ENCODE peak calls at places on chromosomes 12 and 14, in eight cellular contexts. A is PC-3, C is cardiac muscle cell, U is MM.1S, Y is HepG2, H is HFF-Myc, D is osteoblast, V is lower lobe of right lung. M is an unnamed sample.

GRCh38 chr14:65137648-65138317 is 35.5 kb upstream of the MAX start:
- DNase-seq in C (no peak), D (peak), H (no peak), Y (no peak), V (no peak), U (no peak), A (no peak), M (no peak)

GRCh38 chr14:105082703-105083102 is 17.5 kb upstream of the GPR132 start:
- DNase-seq in V (no peak), U (no peak), C (no peak), H (no peak), D (no peak), Y (no peak), A (no peak), M (no peak)

GRCh38 chr12:44021471-44021971 is 185.6 kb downstream of the TMEM117 start:
- DNase-seq in C (no peak), Y (no peak), D (no peak), A (no peak), U (peak), V (no peak), H (no peak), M (peak)

GRCh38 chr12:132404435-132404855 is 75.1 kb upstream of the GALNT9 start:
- DNase-seq in U (no peak), C (no peak), A (no peak), V (peak), D (no peak), H (no peak), Y (no peak), M (no peak)

GRCh38 chr12:64621257-64621942 is 11.1 kb downstream of the RASSF3 start:
- DNase-seq in D (peak), U (no peak), V (no peak), Y (no peak), H (no peak), A (no peak), C (no peak), M (peak)

GRCh38 chr12:45214739-45215418 is 1.0 kb upstream of the ANO6 start:
- DNase-seq in Y (no peak), D (no peak), A (no peak), U (no peak), V (no peak), C (no peak), H (no peak), M (no peak)

GRCh38 chr12:23930599-23930998 is 18.9 kb downstream of the SOX5 start:
- DNase-seq in U (no peak), D (no peak), V (no peak), Y (no peak), A (no peak), H (no peak), C (no peak), M (no peak)

GRCh38 chr12:10717410-10717809 is 5.7 kb downstream of the YBX3 start:
- DNase-seq in U (no peak), Y (no peak), V (no peak), H (no peak), C (no peak), A (no peak), D (no peak), M (no peak)

GRCh38 chr12:30700216-30700900 is 4.7 kb upstream of the IPO8 start:
- DNase-seq in U (no peak), Y (no peak), V (no peak), C (no peak), D (peak), A (peak), H (no peak), M (no peak)

GRCh38 chr14:70871863-70872677 is 35.2 kb upstream of the PCNX1 start:
- DNase-seq in Y (no peak), A (no peak), C (no peak), H (no peak), U (peak), D (no peak), V (no peak), M (peak)

GRCh38 chr14:55354500-55354899 is 57.1 kb downstream of the ATG14 start:
- DNase-seq in A (peak), H (no peak), D (peak), Y (peak), U (peak), C (peak), V (no peak), M (no peak)

GRCh38 chr12:18320036-18320617 is 58.8 kb downstream of the PIK3C2G start:
- DNase-seq in D (peak), A (peak), V (no peak), U (peak), C (peak), Y (peak), H (peak), M (no peak)

GRCh38 chr12:11577658-11578260 is 71.7 kb upstream of the ETV6 start:
- DNase-seq in V (no peak), Y (no peak), D (peak), C (no peak), A (peak), H (no peak), U (no peak), M (no peak)

GRCh38 chr14:34965365-34965764 is 17.4 kb upstream of the SRP54 start:
- DNase-seq in C (no peak), V (no peak), Y (no peak), D (no peak), H (no peak), U (no peak), A (no peak), M (no peak)

GRCh38 chr12:131120831-131121271 is 167.1 kb downstream of the ADGRD1 start:
- DNase-seq in C (no peak), V (no peak), D (no peak), Y (no peak), H (no peak), U (no peak), A (no peak), M (no peak)

GRCh38 chr12:3568695-3569094 is 77.7 kb downstream of the PRMT8 start:
- DNase-seq in H (no peak), A (no peak), V (no peak), U (no peak), D (no peak), C (no peak), Y (no peak), M (no peak)

GRCh38 chr12:64097346-64098105 is 124.6 kb downstream of the KICS2 start:
- DNase-seq in H (no peak), V (no peak), U (no peak), Y (no peak), C (no peak), A (no peak), D (no peak), M (no peak)

GRCh38 chr12:9634177-9634803 is 26.6 kb upstream of the KLRB1 start:
- DNase-seq in A (peak), Y (peak), D (peak), U (peak), V (no peak), C (peak), H (no peak), M (peak)

GRCh38 chr12:79934309-79935020 is 432 bp downstream of the PPP1R12A start:
- DNase-seq in A (no peak), H (no peak), D (no peak), U (peak), Y (peak), V (no peak), C (peak), M (no peak)

GRCh38 chr14:23351681-23352505 is 794 bp downstream of the SLC22A17 start:
- DNase-seq in H (no peak), C (peak), V (no peak), U (no peak), A (no peak), Y (no peak), D (peak), M (no peak)

GRCh38 chr14:89486505-89486904 is 69.5 kb upstream of the FOXN3 start:
- DNase-seq in H (no peak), A (no peak), D (no peak), V (no peak), C (no peak), Y (no peak), U (no peak), M (no peak)

GRCh38 chr12:80509781-80510556 is 65.9 kb downstream of the PTPRQ start:
- DNase-seq in V (no peak), H (peak), U (no peak), C (no peak), A (peak), Y (no peak), D (peak), M (no peak)

GRCh38 chr14:75522224-75522764 is at the start of gene BATF:
- DNase-seq in Y (no peak), H (no peak), C (no peak), V (peak), U (peak), A (no peak), D (no peak), M (peak)

GRCh38 chr14:68958553-68958952 is 20.5 kb downstream of the ACTN1 start:
- DNase-seq in U (no peak), D (no peak), Y (no peak), A (no peak), V (no peak), H (no peak), C (no peak), M (no peak)

GRCh38 chr12:9244894-9245293 is 36.7 kb upstream of the PZP start:
- DNase-seq in Y (peak), D (no peak), V (no peak), H (no peak), C (no peak), U (no peak), A (peak), M (peak)

GRCh38 chr14:56004807-56005579 is 113.2 kb upstream of the PELI2 start:
- DNase-seq in V (peak), C (peak), H (peak), D (peak), Y (no peak), A (no peak), U (no peak), M (peak)

GRCh38 chr12:103800252-103800771 is 40.7 kb downstream of the NT5DC3 start:
- DNase-seq in D (no peak), V (peak), A (no peak), U (no peak), Y (peak), H (no peak), C (peak), M (no peak)

GRCh38 chr12:31519525-31519924 is 71.4 kb downstream of the DENND5B start:
- DNase-seq in H (no peak), D (no peak), A (no peak), V (no peak), Y (no peak), C (no peak), U (no peak), M (no peak)

GRCh38 chr12:132263451-132264065 is 65.8 kb downstream of the GALNT9 start:
- DNase-seq in A (no peak), V (no peak), C (no peak), Y (no peak), H (no peak), D (peak), U (no peak), M (no peak)

GRCh38 chr12:47035459-47035858 is 44.0 kb upstream of the PCED1B start:
- DNase-seq in H (no peak), V (no peak), A (no peak), Y (no peak), D (no peak), C (no peak), U (no peak), M (no peak)

GRCh38 chr14:97854918-97855317 is 1057.7 kb downstream of the VRK1 start:
- DNase-seq in U (no peak), A (no peak), C (no peak), H (no peak), Y (no peak), V (no peak), D (no peak), M (no peak)

GRCh38 chr12:124492879-124493808 is 74.3 kb downstream of the NCOR2 start:
- DNase-seq in D (no peak), Y (no peak), U (no peak), V (no peak), A (no peak), C (no peak), H (no peak), M (no peak)

GRCh38 chr12:115422845-115423545 is 739.0 kb upstream of the TBX3 start:
- DNase-seq in H (no peak), D (no peak), A (no peak), U (no peak), C (no peak), Y (no peak), V (no peak), M (no peak)

GRCh38 chr14:73888971-73889370 is 2.3 kb downstream of the ZNF410 start:
- DNase-seq in C (no peak), A (peak), V (no peak), D (no peak), U (no peak), H (no peak), Y (no peak), M (no peak)
- H3K4me3 ChIP-seq in C (no peak), A (peak), V (no peak), D (no peak), U (no peak), H (no peak), Y (peak), M (no peak)

DNA sequence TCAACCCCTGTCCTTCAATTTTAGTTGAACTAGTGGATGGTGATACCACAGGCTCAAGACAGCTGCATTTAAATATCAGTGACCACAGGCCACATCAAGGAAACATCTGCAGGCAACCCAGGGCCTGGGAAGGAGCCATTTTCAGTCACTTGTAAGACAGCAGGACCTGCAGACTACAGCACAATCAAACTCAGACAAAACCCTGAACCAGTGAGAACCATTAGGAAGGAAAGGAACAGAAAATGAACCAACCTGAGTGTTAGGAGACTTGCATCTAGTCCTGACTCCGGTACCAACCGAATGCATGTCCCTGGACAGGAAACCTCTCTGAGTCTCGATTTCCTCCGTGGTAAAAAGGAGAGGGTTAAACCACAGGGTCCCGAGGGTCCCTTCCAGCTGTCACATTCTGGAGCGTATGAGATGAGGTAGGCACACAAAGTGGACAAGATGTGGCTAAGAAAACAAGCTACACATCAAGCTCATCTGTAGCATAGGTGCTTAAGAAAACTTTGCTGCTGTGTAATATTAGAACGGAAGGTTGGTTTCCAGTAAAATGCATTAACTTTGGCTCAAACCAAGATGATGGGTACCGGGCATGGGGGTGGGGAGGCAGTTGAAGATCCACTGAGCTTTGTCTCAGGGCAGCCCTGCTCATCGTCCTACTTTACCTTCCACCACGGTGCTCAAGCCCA is 1.6 kb upstream of the CDKN1B start:
- DNase-seq in D (no peak), C (no peak), Y (no peak), H (no peak), A (peak), V (no peak), U (peak), M (peak)
- H3K4me3 ChIP-seq in D (peak), C (no peak), Y (peak), H (peak), A (no peak), V (peak), U (peak), M (peak)

GRCh38 chr12:48982397-48983080 is 4.4 kb downstream of the WNT1 start:
- DNase-seq in H (no peak), A (no peak), U (no peak), V (no peak), C (no peak), D (peak), Y (no peak), M (no peak)
- H3K4me3 ChIP-seq in H (no peak), A (no peak), U (no peak), V (no peak), C (no peak), D (no peak), Y (no peak), M (no peak)

GRCh38 chr12:105750096-105750495 is 388.7 kb downstream of the NUAK1 start:
- DNase-seq in V (no peak), U (no peak), Y (no peak), C (no peak), H (no peak), A (no peak), D (no peak), M (no peak)
- H3K4me3 ChIP-seq in V (no peak), U (no peak), Y (no peak), C (no peak), H (no peak), A (no peak), D (no peak), M (no peak)

DNA sequence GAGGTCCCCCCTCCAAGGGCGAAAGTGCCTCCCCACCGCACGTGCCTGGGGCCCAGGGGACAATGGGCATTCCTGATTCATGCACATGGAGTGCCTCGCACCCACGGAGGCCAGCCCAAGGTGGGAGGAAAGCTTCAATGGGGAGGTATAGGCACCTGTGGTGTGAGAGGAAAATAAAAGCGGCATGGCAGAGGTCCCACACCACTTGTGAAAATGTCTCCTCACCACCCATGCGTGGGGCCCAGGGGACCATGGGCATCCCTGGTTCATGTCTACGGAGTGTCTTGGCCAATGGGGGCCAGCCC is 384.7 kb downstream of the ALG10 start:
- DNase-seq in D (no peak), U (no peak), C (no peak), V (peak), H (no peak), A (no peak), Y (no peak), M (no peak)
- H3K4me3 ChIP-seq in D (no peak), U (no peak), C (no peak), V (no peak), H (no peak), A (no peak), Y (no peak), M (no peak)

GRCh38 chr14:37870947-37871346 is 275.5 kb downstream of the TTC6 start:
- DNase-seq in D (no peak), A (peak), V (no peak), H (no peak), Y (peak), U (no peak), C (no peak), M (no peak)
- H3K4me3 ChIP-seq in D (no peak), A (no peak), V (no peak), H (no peak), Y (no peak), U (no peak), C (no peak), M (no peak)

DNA sequence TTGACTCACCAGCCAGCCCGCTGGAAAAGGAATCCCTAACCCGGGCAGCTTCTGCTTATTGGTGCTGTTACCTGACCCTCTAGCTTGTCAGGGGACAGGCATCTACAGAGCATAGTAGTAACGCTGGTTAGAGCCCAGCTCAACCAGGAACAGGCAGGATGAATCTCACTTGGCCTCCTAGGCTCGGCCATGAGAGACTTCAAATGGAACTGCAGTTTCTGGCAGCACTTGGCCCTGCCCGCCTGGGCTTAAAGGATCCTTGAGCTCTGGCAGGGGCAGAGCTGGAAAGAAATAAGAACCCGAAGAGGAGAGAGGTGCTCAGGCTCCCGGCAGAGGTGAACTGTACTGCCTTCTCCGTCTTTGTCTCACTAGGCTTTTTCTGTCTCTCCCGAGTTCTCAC is 2.3 kb upstream of the LHX5 start:
- DNase-seq in A (peak), V (no peak), D (peak), Y (no peak), C (no peak), U (no peak), H (no peak), M (no peak)
- H3K4me3 ChIP-seq in A (no peak), V (no peak), D (no peak), Y (no peak), C (no peak), U (peak), H (no peak), M (no peak)

GRCh38 chr12:65825323-65825572 is 965 bp downstream of the HMGA2 start:
- DNase-seq in Y (no peak), U (no peak), D (no peak), A (no peak), H (no peak), C (no peak), V (no peak), M (no peak)

GRCh38 chr12:65825573-65826512 is 1.6 kb downstream of the HMGA2 start:
- DNase-seq in C (peak), H (no peak), A (peak), Y (no peak), U (peak), D (peak), V (peak), M (peak)

GRCh38 chr12:65827827-65828231 is 3.5 kb downstream of the HMGA2 start:
- DNase-seq in Y (peak), A (peak), V (no peak), H (no peak), D (peak), U (no peak), C (peak), M (no peak)

GRCh38 chr12:65828711-65829339 is 4.5 kb downstream of the HMGA2 start:
- DNase-seq in D (no peak), U (no peak), A (peak), C (no peak), V (no peak), Y (no peak), H (no peak), M (no peak)

GRCh38 chr12:65826513-65827171 is 2.4 kb downstream of the HMGA2 start:
- DNase-seq in C (peak), D (peak), H (no peak), A (peak), V (no peak), Y (no peak), U (no peak), M (no peak)
- H3K4me3 ChIP-seq in C (peak), D (peak), H (peak), A (peak), V (peak), Y (peak), U (no peak), M (no peak)

DNA sequence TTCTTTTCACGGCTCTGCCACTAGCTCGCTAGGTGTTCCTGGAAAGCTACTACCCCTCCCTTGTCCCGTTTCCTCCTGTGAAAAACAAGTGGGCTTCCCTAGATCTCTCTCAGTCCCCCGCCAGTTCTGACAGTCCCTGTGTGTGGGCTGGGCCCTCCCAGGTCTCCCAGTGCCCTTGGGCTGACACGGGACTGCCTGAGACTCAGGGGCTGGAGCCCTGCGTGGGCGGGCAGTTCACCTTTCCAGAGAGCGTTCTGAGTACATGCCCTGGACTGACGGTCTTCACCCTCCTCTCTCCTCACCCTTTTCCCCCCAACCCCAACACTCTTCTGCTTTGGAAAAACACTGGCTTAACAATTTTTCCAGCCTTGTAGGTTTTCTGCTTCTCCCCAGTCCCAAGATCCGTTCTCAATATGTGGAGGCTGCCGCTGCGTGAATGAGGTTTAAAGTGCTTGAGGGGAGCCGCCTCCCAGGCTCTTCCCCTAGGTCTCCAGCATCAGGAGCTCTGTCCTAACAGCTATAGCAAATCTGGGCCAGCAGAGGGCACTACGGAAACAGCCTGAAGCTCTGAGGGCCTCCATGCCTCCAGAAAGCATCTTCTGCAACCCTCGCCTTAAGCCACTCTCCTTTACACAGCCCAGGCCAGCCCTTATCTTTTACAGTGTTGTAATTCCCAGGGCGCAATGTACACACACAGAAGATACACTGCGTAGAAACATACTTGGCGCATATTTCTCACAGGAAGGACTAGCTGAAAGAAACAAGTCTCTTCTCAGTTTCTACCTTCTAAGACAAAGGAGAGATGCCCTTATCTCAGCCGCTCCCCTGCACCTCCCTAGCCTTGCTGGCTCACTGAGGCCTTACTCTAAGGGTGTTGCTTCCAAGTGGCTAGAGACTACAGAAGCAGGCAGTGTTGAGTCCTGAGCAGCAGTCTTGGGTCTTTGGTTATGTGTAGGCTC is 10.4 kb upstream of the DCD start:
- DNase-seq in U (peak), Y (peak), V (peak), C (peak), A (peak), H (peak), D (peak), M (no peak)
- H3K4me3 ChIP-seq in U (no peak), Y (no peak), V (no peak), C (no peak), A (no peak), H (no peak), D (no peak), M (no peak)

GRCh38 chr14:44896275-44897040 is 65.3 kb downstream of the KLHL28 start:
- DNase-seq in A (no peak), U (no peak), C (no peak), Y (peak), D (no peak), H (no peak), V (no peak), M (no peak)
- H3K4me3 ChIP-seq in A (peak), U (peak), C (no peak), Y (peak), D (peak), H (no peak), V (peak), M (no peak)